ENCODE peak calls at places on chromosome 18, in seven cellular contexts. Q is retina; N is effector memory CD8-positive, alpha-beta T cell; W is amygdala; Z is dermis blood vessel endothelial cell; D is BJ; X is heart right ventricle. J is an unnamed sample.
A peak's percentile ranks its signal among the peaks of the same experiment; 100 is the strongest.

GRCh38 chr18:13725566-13726227 is 661 bp downstream of the FAM210A start:
- DNase-seq in N (no peak), Z (no peak), Q (no peak), D (no peak), X (no peak), W (no peak), J (no peak)

GRCh38 chr18:77110936-77111335 is 21.6 kb downstream of the MBP start:
- DNase-seq in D (no peak), N (no peak), Q (no peak), X (no peak), Z (no peak), W (no peak), J (no peak)

GRCh38 chr18:79792988-79793355 is 4.8 kb upstream of the KCNG2 start:
- DNase-seq in Z (no peak), X (no peak), W (no peak), N (no peak), Q (no peak), D (no peak), J (no peak)

GRCh38 chr18:40810371-40810770 is 1144.7 kb upstream of the PIK3C3 start:
- DNase-seq in W (no peak), Q (no peak), D (no peak), N (no peak), Z (no peak), X (no peak), J (no peak)

GRCh38 chr18:58668897-58669296 is 2.4 kb upstream of the MALT1 start:
- DNase-seq in Z (peak; percentile 58), X (no peak), W (no peak), D (no peak), N (no peak), Q (no peak), J (no peak)

GRCh38 chr18:6741290-6741689 is 11.8 kb downstream of the ARHGAP28 start:
- DNase-seq in W (peak; percentile 3), D (peak; percentile 98), X (no peak), Q (no peak), N (no peak), Z (peak; percentile 74), J (no peak)

GRCh38 chr18:54843302-54843701 is 15.0 kb downstream of the RAB27B start:
- DNase-seq in X (no peak), N (no peak), W (no peak), Z (no peak), D (no peak), Q (no peak), J (no peak)

GRCh38 chr18:49728542-49728941 is 84.8 kb downstream of the ACAA2 start:
- DNase-seq in Z (peak; percentile 76), W (no peak), D (no peak), Q (peak; percentile 42), N (no peak), X (peak; percentile 45), J (peak; percentile 70)

GRCh38 chr18:52070295-52070756 is 269.7 kb upstream of the DCC start:
- DNase-seq in D (no peak), X (no peak), Z (no peak), W (no peak), N (no peak), Q (no peak), J (no peak)

GRCh38 chr18:55264108-55264507 is 304.8 kb upstream of the CCDC68 start:
- DNase-seq in Z (peak; percentile 70), N (no peak), Q (no peak), D (no peak), W (no peak), X (no peak), J (no peak)

J was measured in Calu3.